ENCODE peak calls at places on chromosomes 13 and 19, in seven cellular contexts. A is heart left ventricle; M is activated naive CD8-positive, alpha-beta T cell treated with anti-CD3 and anti-CD28 coated beads, Interleukin-2, amount 50 U/mL, for 16 hours; F is aorta; E is activated CD4-positive, alpha-beta T cell treated with anti-CD3 and anti-CD28 coated beads for 24 hours; J is skeletal muscle cell; T is DND-41. I is an unnamed sample.
A peak's percentile ranks its signal among the peaks of the same experiment; 100 is the strongest.

GRCh38 chr19:12749938-12750521 is 1.6 kb upstream of the BEST2 start:
- DNase-seq in A (no peak), M (no peak), F (no peak), E (no peak), J (no peak), T (no peak), I (no peak)

GRCh38 chr19:39052846-39053245 is 20.5 kb upstream of the FBXO27 start:
- DNase-seq in A (no peak), M (no peak), F (no peak), E (no peak), J (no peak), T (no peak), I (no peak)

GRCh38 chr13:30859326-30859725 is 46.7 kb upstream of the MEDAG start:
- DNase-seq in A (no peak), M (no peak), F (no peak), E (no peak), J (no peak), T (no peak), I (no peak)

GRCh38 chr13:109312399-109312798 is 474.0 kb downstream of the IRS2 start:
- DNase-seq in A (no peak), M (no peak), F (no peak), E (no peak), J (no peak), T (no peak), I (no peak)

GRCh38 chr13:75587679-75588078 is 38.1 kb downstream of the UCHL3 start:
- DNase-seq in A (no peak), M (no peak), F (no peak), E (no peak), J (no peak), T (no peak), I (no peak)

GRCh38 chr19:2848625-2849024 is 7.3 kb downstream of the ZNF555 start:
- DNase-seq in A (no peak), M (no peak), F (no peak), E (no peak), J (peak; percentile 18), T (no peak), I (no peak)

GRCh38 chr19:42469311-42470239 is 26.8 kb upstream of the CXCL17 start:
- DNase-seq in A (no peak), M (no peak), F (no peak), E (no peak), J (no peak), T (no peak), I (no peak)

GRCh38 chr13:55570371-55570770 is 1570.3 kb upstream of the PRR20A start:
- DNase-seq in A (no peak), M (no peak), F (no peak), E (no peak), J (no peak), T (no peak), I (no peak)

GRCh38 chr19:10069046-10069445 is 17.1 kb upstream of the SHFL start:
- DNase-seq in A (no peak), M (no peak), F (no peak), E (no peak), J (no peak), T (no peak), I (no peak)

GRCh38 chr19:41795031-41795461 is 1.3 kb upstream of the CEACAM3 start:
- DNase-seq in A (no peak), M (peak; percentile 24), F (peak; percentile 59), E (peak; percentile 38), J (no peak), T (peak; percentile 66), I (no peak)

GRCh38 chr13:43934273-43934672 is 54.6 kb downstream of the LACC1 start:
- DNase-seq in A (no peak), M (no peak), F (no peak), E (no peak), J (no peak), T (no peak), I (no peak)

GRCh38 chr13:31894931-31895330 is 136.6 kb upstream of the FRY start:
- DNase-seq in A (no peak), M (no peak), F (no peak), E (no peak), J (no peak), T (no peak), I (no peak)

GRCh38 chr19:31350033-31350692 is 927 bp upstream of the TSHZ3 start:
- DNase-seq in A (peak; percentile 60), M (no peak), F (peak; percentile 71), E (no peak), J (no peak), T (peak; percentile 44), I (peak; percentile 67)

GRCh38 chr19:54414156-54414555 is 1.1 kb upstream of the TTYH1 start:
- DNase-seq in A (no peak), M (no peak), F (no peak), E (no peak), J (no peak), T (no peak), I (no peak)

GRCh38 chr19:33618884-33619283 is 2.9 kb upstream of the CHST8 start:
- DNase-seq in A (no peak), M (no peak), F (no peak), E (no peak), J (no peak), T (no peak), I (no peak)

GRCh38 chr13:102707465-102707864 is 12.6 kb upstream of the METTL21C start:
- DNase-seq in A (no peak), M (no peak), F (no peak), E (no peak), J (peak; percentile 94), T (no peak), I (no peak)

GRCh38 chr13:33251131-33251629 is 34.4 kb downstream of the STARD13 start:
- DNase-seq in A (peak; percentile 37), M (no peak), F (peak; percentile 48), E (no peak), J (peak; percentile 92), T (no peak), I (no peak)

GRCh38 chr19:13163609-13164364 is 13.6 kb downstream of the IER2 start:
- DNase-seq in A (peak; percentile 76), M (no peak), F (peak; percentile 90), E (no peak), J (peak; percentile 67), T (peak; percentile 58), I (peak; percentile 79)

GRCh38 chr13:111554539-111555267 is 234.3 kb downstream of the TEX29 start:
- DNase-seq in A (no peak), M (no peak), F (no peak), E (no peak), J (no peak), T (no peak), I (peak; percentile 10)

GRCh38 chr19:54478677-54479266 is 5.7 kb upstream of the CDC42EP5 start:
- DNase-seq in A (no peak), M (no peak), F (no peak), E (no peak), J (no peak), T (peak; percentile 46), I (no peak)

GRCh38 chr13:48000559-48001126 is 430 bp downstream of the SUCLA2 start:
- DNase-seq in A (peak; percentile 18), M (no peak), F (peak; percentile 50), E (no peak), J (no peak), T (no peak), I (peak; percentile 53)

GRCh38 chr19:10640361-10640760 is 13.8 kb upstream of the ILF3 start:
- DNase-seq in A (no peak), M (no peak), F (no peak), E (no peak), J (no peak), T (no peak), I (no peak)

GRCh38 chr19:55246462-55247451 is 12.1 kb downstream of the PPP6R1 start:
- DNase-seq in A (no peak), M (no peak), F (peak; percentile 38), E (no peak), J (no peak), T (no peak), I (no peak)

GRCh38 chr13:49248433-49249002 is 793 bp downstream of the CDADC1 start:
- DNase-seq in A (no peak), M (no peak), F (peak; percentile 47), E (no peak), J (no peak), T (no peak), I (peak; percentile 38)

GRCh38 chr13:40966298-40966697 is 52.8 kb downstream of the ELF1 start:
- DNase-seq in A (no peak), M (no peak), F (no peak), E (no peak), J (no peak), T (no peak), I (no peak)